ENCODE peak calls at places on chromosomes 4 and X, in seven cellular contexts. N is HepG2, K is IMR-90, P is esophagus squamous epithelium, T is prostate gland, H is H1, V is Peyer's patch. Y is an unnamed sample.

GRCh38 chr4:2515835-2516550 is 20.5 kb upstream of the FAM193A start:
- DNase-seq in N (no peak), T (no peak), K (no peak), V (no peak), H (no peak), P (no peak), Y (no peak)

GRCh38 chr4:1967512-1968149 is 41.1 kb downstream of the NELFA start:
- DNase-seq in H (no peak), V (no peak), K (peak), P (no peak), T (no peak), N (no peak), Y (no peak)

GRCh38 chr4:37780444-37781133 is 45.9 kb upstream of the PGM2 start:
- DNase-seq in V (peak), T (peak), H (no peak), K (no peak), N (peak), P (no peak), Y (peak)

GRCh38 chr4:146260521-146260920 is 46.2 kb downstream of the REELD1 start:
- DNase-seq in P (no peak), N (no peak), T (no peak), K (no peak), V (no peak), H (no peak), Y (no peak)

GRCh38 chr4:168486961-168487820 is 6.9 kb upstream of the DDX60L start:
- DNase-seq in K (peak), N (no peak), V (no peak), H (no peak), T (no peak), P (no peak), Y (no peak)

GRCh38 chrX:1493877-1494510 is 41.3 kb upstream of the ASMTL start:
- DNase-seq in H (no peak), T (no peak), N (no peak), P (no peak), V (peak), K (no peak), Y (no peak)

GRCh38 chr4:185811509-185812364 is at the start of gene SORBS2:
- DNase-seq in N (peak), P (no peak), H (no peak), T (peak), K (peak), V (peak), Y (no peak)

GRCh38 chrX:78747471-78747870 is at the start of gene LPAR4:
- DNase-seq in T (no peak), P (no peak), N (no peak), V (no peak), H (peak), K (no peak), Y (no peak)

GRCh38 chr4:127880764-127881564 is at the start of gene PLK4:
- DNase-seq in K (peak), H (peak), T (peak), V (peak), P (peak), N (peak), Y (peak)
- TF ChIP-seq POLR2A in K (peak), H (peak), T (peak), V (peak), P (peak), N (peak), Y (no peak)

GRCh38 chr4:56860781-56861180 is 39.3 kb upstream of the SPINK2 start:
- DNase-seq in V (no peak), N (no peak), P (no peak), T (no peak), K (no peak), H (no peak), Y (no peak)

GRCh38 chr4:56859841-56860240 is 38.3 kb upstream of the SPINK2 start:
- DNase-seq in K (no peak), N (no peak), T (no peak), V (no peak), H (no peak), P (no peak), Y (no peak)

GRCh38 chr4:56861365-56861764 is 39.9 kb upstream of the SPINK2 start:
- DNase-seq in V (no peak), K (peak), T (no peak), P (no peak), N (no peak), H (no peak), Y (no peak)

GRCh38 chr4:56858302-56858644 is 36.8 kb upstream of the SPINK2 start:
- DNase-seq in V (no peak), N (no peak), K (no peak), P (no peak), T (no peak), H (no peak), Y (no peak)

GRCh38 chr4:56857601-56858301 is 36.2 kb upstream of the SPINK2 start:
- DNase-seq in P (no peak), N (no peak), V (no peak), K (no peak), T (no peak), H (no peak), Y (no peak)
- H3K27ac ChIP-seq in P (no peak), N (no peak), V (no peak), K (no peak), T (no peak), H (no peak), Y (no peak)

GRCh38 chrX:40177942-40178715 is 80.4 kb upstream of the BCOR start:
- DNase-seq in H (no peak), V (no peak), P (no peak), T (no peak), K (no peak), N (no peak), Y (no peak)

GRCh38 chrX:40177489-40177888 is 79.7 kb upstream of the BCOR start:
- DNase-seq in P (no peak), N (no peak), V (no peak), K (no peak), H (no peak), T (no peak), Y (no peak)

GRCh38 chrX:40174594-40175415 is 77.0 kb upstream of the BCOR start:
- DNase-seq in K (no peak), T (no peak), V (peak), P (no peak), N (peak), H (no peak), Y (peak)

GRCh38 chrX:40176979-40177430 is 79.2 kb upstream of the BCOR start:
- DNase-seq in K (no peak), V (peak), H (no peak), N (peak), T (no peak), P (no peak), Y (no peak)

GRCh38 chrX:40176256-40176978 is 78.7 kb upstream of the BCOR start:
- DNase-seq in N (peak), K (no peak), T (peak), H (no peak), V (peak), P (peak), Y (peak)
- TF ChIP-seq POLR2A in N (no peak), K (no peak), T (no peak), H (peak), V (peak), P (no peak), Y (no peak)

GRCh38 chr4:188029114-188029513 is 33.5 kb downstream of the ZFP42 start:
- DNase-seq in T (no peak), H (no peak), P (no peak), K (no peak), N (no peak), V (no peak), Y (no peak)

GRCh38 chr4:188031751-188032150 is 36.2 kb downstream of the ZFP42 start:
- DNase-seq in P (no peak), N (no peak), H (no peak), T (no peak), K (no peak), V (no peak), Y (no peak)

GRCh38 chr4:188030401-188030800 is 34.8 kb downstream of the ZFP42 start:
- DNase-seq in V (no peak), P (no peak), H (no peak), T (no peak), K (no peak), N (no peak), Y (no peak)

GRCh38 chr4:188032170-188032569 is 36.6 kb downstream of the ZFP42 start:
- DNase-seq in V (no peak), P (no peak), H (no peak), T (no peak), K (no peak), N (no peak), Y (no peak)

GRCh38 chr4:188032583-188032982 is 37.0 kb downstream of the ZFP42 start:
- DNase-seq in P (no peak), H (no peak), T (no peak), N (no peak), K (no peak), V (no peak), Y (no peak)
- H3K27ac ChIP-seq in P (no peak), H (peak), T (no peak), N (no peak), K (no peak), V (no peak), Y (no peak)

GRCh38 chrX:40172169-40172979 is 74.6 kb upstream of the BCOR start:
- DNase-seq in H (no peak), T (peak), V (peak), K (peak), N (no peak), P (no peak), Y (peak)

GRCh38 chrX:40173662-40174593 is 76.2 kb upstream of the BCOR start:
- DNase-seq in V (peak), K (no peak), T (peak), P (peak), N (peak), H (no peak), Y (peak)

GRCh38 chrX:40179333-40179732 is 81.6 kb upstream of the BCOR start:
- DNase-seq in T (no peak), V (no peak), H (no peak), N (no peak), K (no peak), P (no peak), Y (no peak)

GRCh38 chrX:40172980-40173661 is 75.4 kb upstream of the BCOR start:
- DNase-seq in K (no peak), T (no peak), N (peak), V (no peak), H (no peak), P (no peak), Y (no peak)

GRCh38 chrX:40175416-40176255 is 77.9 kb upstream of the BCOR start:
- DNase-seq in N (peak), V (peak), H (no peak), K (no peak), P (peak), T (peak), Y (peak)
- TF ChIP-seq POLR2A in N (no peak), V (peak), H (peak), K (no peak), P (no peak), T (peak), Y (peak)